ENCODE peak calls at places on chromosomes 11 and 22, in eight cellular contexts. E is GM23248, T is MM.1S, G is GM23338, D is SK-N-SH, M is PC-3, C is OCI-LY7, K is HCT116. L is an unnamed sample. For H3K9me2, the result is how much of the 10 kb centered on the place peaks cover.

GRCh38 chr11:72141066-72141465 is 5.5 kb downstream of the FOLR3 start:
- DNase-seq in E (peak), T (no peak), G (no peak), D (no peak), M (peak), C (no peak), K (no peak), L (no peak)

GRCh38 chr22:36764641-36765040 is 11.3 kb downstream of the IFT27 start:
- DNase-seq in E (no peak), T (no peak), G (no peak), D (no peak), M (no peak), C (no peak), K (no peak), L (no peak)

GRCh38 chr11:110710520-110711381 is 1.5 kb downstream of the ARHGAP20 start:
- DNase-seq in E (peak), T (no peak), G (peak), D (peak), M (no peak), C (no peak), K (no peak), L (peak)

GRCh38 chr22:48649031-48649430 is 1178.6 kb downstream of the BRD1 start:
- DNase-seq in E (no peak), T (no peak), G (no peak), D (no peak), M (no peak), C (no peak), K (no peak), L (no peak)

GRCh38 chr11:26109658-26110393 is 222.1 kb upstream of the ANO3 start:
- DNase-seq in E (no peak), T (no peak), G (no peak), D (no peak), M (no peak), C (no peak), K (no peak), L (no peak)

GRCh38 chr22:25420471-25420924 is 144.0 kb upstream of the GRK3 start:
- DNase-seq in E (no peak), T (no peak), G (no peak), D (no peak), M (no peak), C (no peak), K (no peak), L (no peak)

GRCh38 chr11:64690235-64690634 is 32.8 kb downstream of the NRXN2 start:
- DNase-seq in E (no peak), T (no peak), G (no peak), D (no peak), M (no peak), C (no peak), K (no peak), L (no peak)

GRCh38 chr11:115659061-115659963 is 155.1 kb upstream of the CADM1 start:
- DNase-seq in E (no peak), T (no peak), G (peak), D (peak), M (no peak), C (no peak), K (no peak), L (peak)

GRCh38 chr11:7278314-7278917 is 26.7 kb downstream of the SYT9 start:
- DNase-seq in E (peak), T (peak), G (peak), D (peak), M (peak), C (peak), K (peak), L (peak)

DNA sequence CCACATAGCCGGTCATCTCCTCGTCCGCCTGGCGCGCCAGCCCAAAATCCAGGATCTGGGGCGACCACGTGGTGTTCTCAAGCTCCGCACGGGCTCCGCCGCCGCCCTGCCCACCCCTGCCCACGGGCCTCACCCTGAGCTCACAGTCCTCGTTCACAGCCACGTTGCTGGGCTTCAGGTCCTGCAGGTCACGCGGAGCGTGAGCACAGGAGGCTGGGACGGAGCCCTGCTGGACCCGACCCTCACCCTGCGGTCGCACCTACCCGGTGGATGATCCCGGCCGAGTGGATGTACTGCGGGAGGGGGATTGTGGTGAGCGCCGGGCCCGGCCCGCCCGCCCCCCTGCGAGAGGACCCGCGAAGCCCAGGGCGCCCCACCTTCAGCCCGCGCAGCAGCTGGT is 3.2 kb downstream of the MAPK11 start:
- DNase-seq in E (no peak), T (no peak), G (no peak), D (no peak), M (no peak), C (no peak), K (no peak), L (no peak)
- H3K4me3 ChIP-seq in E (peak), T (no peak), G (peak), D (no peak), M (no peak), C (no peak), K (no peak), L (no peak)

DNA sequence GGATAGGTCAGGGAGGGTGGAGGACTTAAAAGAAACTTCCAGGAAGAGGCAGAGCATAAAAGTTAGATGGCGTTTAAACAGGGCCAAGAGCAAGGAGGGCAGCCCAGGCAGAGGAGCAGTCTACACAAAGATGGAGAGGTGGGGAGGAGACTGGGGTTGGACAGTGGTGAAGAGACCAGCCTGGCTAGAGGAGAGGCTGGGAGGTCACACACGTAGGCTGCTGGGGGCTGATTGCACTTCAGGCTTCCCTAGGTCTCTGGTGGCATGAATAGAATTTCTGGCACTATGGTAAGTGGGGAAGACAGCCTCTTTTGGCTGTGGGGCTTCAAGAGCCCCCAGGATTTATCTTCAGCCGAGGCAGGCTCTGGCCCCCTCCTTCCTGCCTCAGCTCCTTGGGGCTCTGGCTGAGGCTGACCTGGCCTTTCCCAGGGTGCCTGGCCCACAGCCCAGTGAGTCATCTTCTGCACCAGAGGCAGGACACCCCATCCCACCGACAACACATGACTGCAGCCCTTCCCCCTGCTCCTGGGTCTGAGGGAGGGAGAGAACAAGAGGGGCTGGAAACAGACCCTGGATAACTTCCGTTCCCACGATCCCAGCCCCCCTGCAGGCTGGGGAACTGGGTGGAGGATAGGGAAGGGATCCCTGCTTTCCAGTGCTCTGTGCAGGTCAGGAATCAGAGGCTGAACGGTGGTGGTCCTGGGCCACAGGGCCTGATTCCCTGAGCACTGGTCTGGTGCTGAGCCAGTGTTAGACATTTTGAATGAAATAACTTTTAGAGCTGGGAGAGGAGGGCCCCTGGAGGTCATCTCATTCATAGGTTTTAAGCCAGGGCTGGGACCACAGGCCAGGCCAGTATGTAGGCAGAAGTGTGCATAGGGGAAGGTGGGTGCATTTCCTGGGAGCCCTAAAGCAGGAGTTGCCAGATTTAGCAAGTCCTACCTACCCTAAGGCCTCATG is 26.4 kb downstream of the ARHGEF17 start:
- DNase-seq in E (peak), T (no peak), G (no peak), D (peak), M (peak), C (peak), K (peak), L (peak)
- H3K9me2 ChIP-seq in E (under half), T (under half), G (under half), D (under half), M (under half), C (under half), K (under half), L (under half)

GRCh38 chr11:13143486-13144297 is 133.9 kb upstream of the BMAL1 start:
- DNase-seq in E (peak), T (no peak), G (no peak), D (no peak), M (peak), C (no peak), K (no peak), L (no peak)
- H3K27ac ChIP-seq in E (no peak), T (no peak), G (no peak), D (no peak), M (no peak), C (no peak), K (no peak), L (peak)

GRCh38 chr11:81033779-81034550 is 1593.1 kb upstream of the TENM4 start:
- DNase-seq in E (no peak), T (no peak), G (no peak), D (no peak), M (no peak), C (no peak), K (no peak), L (no peak)
- H3K4me3 ChIP-seq in E (no peak), T (no peak), G (no peak), D (no peak), M (no peak), C (no peak), K (no peak), L (no peak)

GRCh38 chr11:76717369-76717768 is 46.8 kb upstream of the LRRC32 start:
- DNase-seq in E (no peak), T (no peak), G (no peak), D (no peak), M (no peak), C (no peak), K (no peak), L (no peak)
- H3K9me2 ChIP-seq in E (under half), T (under half), G (under half), D (under half), M (under half), C (under half), K (under half), L (under half)

DNA sequence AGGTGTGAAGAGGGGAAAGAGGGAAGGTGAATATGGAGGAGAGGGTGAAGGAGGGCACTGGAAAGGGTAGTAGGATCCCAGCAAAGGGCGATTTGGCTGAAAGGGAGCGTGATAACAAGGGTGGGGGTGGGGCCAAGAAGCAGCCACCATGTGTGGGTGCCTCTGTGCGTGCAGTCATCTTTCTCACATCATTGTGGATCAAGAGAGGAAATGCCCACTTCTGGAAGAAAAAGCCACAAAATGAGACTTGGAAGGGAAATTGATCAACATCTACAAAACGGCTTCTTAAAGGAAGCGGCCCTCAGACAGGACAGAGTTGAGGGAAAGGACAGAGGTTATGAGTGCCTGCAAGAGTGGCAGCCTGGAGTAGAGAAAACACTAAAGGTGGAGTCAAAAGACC is 1.2 kb upstream of the CXCR5 start:
- DNase-seq in E (no peak), T (no peak), G (no peak), D (no peak), M (no peak), C (no peak), K (no peak), L (no peak)
- H3K27ac ChIP-seq in E (no peak), T (no peak), G (no peak), D (no peak), M (no peak), C (no peak), K (no peak), L (no peak)

DNA sequence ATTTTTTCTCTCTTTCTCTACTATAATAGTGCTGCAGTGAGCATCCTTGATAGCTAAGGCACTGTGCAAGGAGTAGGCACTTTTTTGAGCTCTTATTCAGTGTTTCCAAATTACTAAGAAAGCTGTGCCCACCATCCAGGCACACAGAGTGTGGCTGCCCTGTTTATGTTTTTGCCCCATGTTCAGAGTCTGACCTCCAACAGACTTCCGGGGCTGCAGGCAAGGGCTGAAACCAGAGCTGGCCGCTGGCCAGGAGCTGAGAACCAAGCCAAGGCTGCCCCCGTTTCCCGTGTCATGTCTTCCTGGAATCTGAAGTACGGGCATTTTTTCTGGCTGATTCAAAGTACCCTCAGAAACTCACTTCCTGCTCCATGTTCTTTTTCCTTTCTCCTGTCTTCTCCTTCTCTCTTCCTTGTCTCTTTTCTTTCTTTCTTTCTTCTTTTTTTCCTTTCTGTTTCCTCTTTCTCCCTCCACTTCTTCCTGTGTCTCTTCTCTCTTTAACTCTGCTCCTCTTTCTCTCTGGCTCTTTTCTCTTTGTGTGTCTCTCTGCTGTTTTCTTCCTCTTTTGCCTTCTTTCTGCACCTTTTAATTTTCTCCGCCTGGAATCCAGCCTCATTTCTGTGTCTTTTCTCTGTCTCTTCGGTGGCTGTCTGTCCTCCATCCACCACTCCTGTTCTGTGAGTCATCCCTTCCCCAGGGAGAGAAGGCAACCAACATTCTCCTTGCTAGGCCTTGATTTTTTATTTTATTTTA is 17.0 kb upstream of the KCTD14 start:
- DNase-seq in E (peak), T (peak), G (no peak), D (peak), M (peak), C (no peak), K (no peak), L (peak)
- H3K4me3 ChIP-seq in E (peak), T (peak), G (no peak), D (peak), M (peak), C (no peak), K (peak), L (no peak)

GRCh38 chr11:37353192-37353591 is 755.2 kb upstream of the RAG2 start:
- DNase-seq in E (no peak), T (no peak), G (no peak), D (no peak), M (no peak), C (no peak), K (no peak), L (no peak)
- H3K9me2 ChIP-seq in E (under half), T (under half), G (under half), D (under half), M (under half), C (under half), K (under half), L (under half)

DNA sequence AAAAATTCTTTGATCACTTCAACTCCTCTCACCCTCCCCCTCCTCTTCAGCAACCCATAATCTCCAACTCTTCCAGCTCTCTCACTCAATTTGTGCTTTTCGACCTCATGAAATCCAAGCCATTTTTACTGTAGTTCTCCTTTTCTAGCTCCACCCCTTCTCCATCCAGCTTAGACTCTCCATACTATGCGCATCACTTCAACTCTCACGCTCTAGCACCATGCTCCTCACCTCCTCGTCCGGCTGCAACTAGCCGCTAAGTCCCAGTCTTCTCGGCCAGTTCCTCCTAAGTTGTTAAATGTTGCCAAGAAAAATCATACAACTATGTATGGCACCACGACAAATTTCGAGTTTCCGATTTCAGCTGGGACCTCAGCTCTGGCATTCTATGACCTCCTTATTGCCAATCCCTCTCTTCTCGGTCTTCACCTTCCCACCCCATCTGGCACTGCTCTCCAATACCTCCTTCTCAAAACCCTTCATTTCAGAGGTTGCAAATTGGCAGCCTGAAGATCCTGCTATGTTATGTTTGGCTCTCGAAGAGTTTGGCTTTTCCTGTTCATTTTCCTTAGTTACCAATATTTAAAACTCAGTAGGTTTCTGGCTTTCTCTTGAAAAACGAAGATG is 1.1 kb downstream of the ZNF70 start:
- DNase-seq in E (peak), T (no peak), G (no peak), D (no peak), M (no peak), C (no peak), K (no peak), L (no peak)
- H3K27ac ChIP-seq in E (no peak), T (no peak), G (no peak), D (no peak), M (no peak), C (no peak), K (no peak), L (peak)

DNA sequence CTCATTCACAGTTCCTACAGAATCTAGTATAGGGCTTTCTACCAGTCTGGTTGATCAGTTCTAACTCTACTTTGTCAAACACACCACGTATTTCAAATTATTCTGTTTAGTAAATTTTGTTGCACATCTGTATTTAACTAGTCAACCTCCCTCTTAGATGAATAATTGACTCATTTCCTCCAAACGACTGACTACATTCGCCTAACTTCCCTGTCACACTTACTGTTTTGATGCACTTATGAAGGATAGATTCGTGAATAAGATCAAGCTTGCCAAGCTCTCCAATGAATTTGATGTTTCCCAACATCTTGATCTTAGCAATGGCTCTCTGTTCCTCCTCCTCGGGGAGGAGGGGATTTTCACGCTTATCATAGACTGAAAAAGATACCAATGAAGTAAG is 5.0 kb downstream of the EIF4G2 start:
- DNase-seq in E (peak), T (no peak), G (no peak), D (no peak), M (no peak), C (no peak), K (no peak), L (no peak)
- H3K4me3 ChIP-seq in E (no peak), T (no peak), G (no peak), D (no peak), M (no peak), C (no peak), K (no peak), L (no peak)